ENCODE peak calls at places on chromosomes 11 and 22, in nine cellular contexts. G, P, A, V, L, E, Z, S and T are unnamed samples.

GRCh38 chr11:6418958-6419611 is at the start of gene APBB1:
- DNase-seq in G (peak; percentile 81), P (peak; percentile 86), A (peak; percentile 56), V (peak; percentile 47), L (no peak), E (peak; percentile 67), Z (peak; percentile 48), S (no peak), T (peak; percentile 88)

GRCh38 chr11:14578551-14578956 is 58.4 kb upstream of the PSMA1 start:
- DNase-seq in G (peak; percentile 80), P (no peak), A (peak; percentile 30), V (peak; percentile 54), L (peak; percentile 76), E (peak; percentile 46), Z (peak; percentile 54), S (no peak), T (no peak)

GRCh38 chr22:30889268-30889995 is 79.1 kb downstream of the MORC2 start:
- DNase-seq in G (no peak), P (no peak), A (no peak), V (no peak), L (no peak), E (no peak), Z (no peak), S (no peak), T (peak; percentile 5)

GRCh38 chr11:132631956-132632355 is 900.3 kb downstream of the OPCML start:
- DNase-seq in G (no peak), P (peak; percentile 55), A (no peak), V (no peak), L (no peak), E (no peak), Z (peak; percentile 8), S (no peak), T (no peak)

GRCh38 chr22:24423519-24424000 is 3.8 kb upstream of the ADORA2A start:
- DNase-seq in G (peak; percentile 74), P (peak; percentile 71), A (peak; percentile 63), V (no peak), L (no peak), E (peak; percentile 73), Z (no peak), S (no peak), T (no peak)

GRCh38 chr11:13745165-13745564 is 76.7 kb downstream of the FAR1 start:
- DNase-seq in G (no peak), P (peak; percentile 37), A (no peak), V (no peak), L (no peak), E (no peak), Z (peak; percentile 2), S (no peak), T (no peak)

GRCh38 chr11:73277467-73277866 is 5.3 kb downstream of the P2RY6 start:
- DNase-seq in G (no peak), P (no peak), A (no peak), V (no peak), L (no peak), E (no peak), Z (no peak), S (no peak), T (no peak)

GRCh38 chr11:17865765-17866428 is 131.3 kb downstream of the KCNC1 start:
- DNase-seq in G (no peak), P (peak; percentile 3), A (no peak), V (no peak), L (no peak), E (no peak), Z (peak; percentile 70), S (no peak), T (no peak)

GRCh38 chr22:30186048-30186447 is 60.5 kb downstream of the LIF start:
- DNase-seq in G (no peak), P (no peak), A (no peak), V (no peak), L (no peak), E (no peak), Z (no peak), S (no peak), T (no peak)

GRCh38 chr11:118175031-118175531 is 1.4 kb downstream of the SCN2B start:
- DNase-seq in G (no peak), P (peak; percentile 47), A (no peak), V (no peak), L (no peak), E (no peak), Z (peak; percentile 62), S (peak; percentile 99), T (no peak)

GRCh38 chr22:24134090-24134846 is 47.0 kb upstream of the SUSD2 start:
- DNase-seq in G (no peak), P (no peak), A (no peak), V (no peak), L (no peak), E (peak; percentile 34), Z (no peak), S (no peak), T (no peak)

GRCh38 chr22:21042978-21043855 is 2.5 kb upstream of the LRRC74B start:
- DNase-seq in G (no peak), P (peak; percentile 42), A (no peak), V (no peak), L (no peak), E (no peak), Z (no peak), S (peak; percentile 39), T (no peak)

GRCh38 chr11:12693075-12693473 is 18.9 kb downstream of the TEAD1 start:
- DNase-seq in G (no peak), P (peak; percentile 47), A (no peak), V (no peak), L (no peak), E (no peak), Z (no peak), S (no peak), T (no peak)

GRCh38 chr11:15591112-15591537 is 476.4 kb downstream of the INSC start:
- DNase-seq in G (no peak), P (no peak), A (no peak), V (no peak), L (no peak), E (no peak), Z (no peak), S (no peak), T (no peak)

GRCh38 chr22:20243545-20244249 is 24.4 kb downstream of the RTN4R start:
- DNase-seq in G (peak; percentile 44), P (peak; percentile 81), A (peak; percentile 78), V (peak; percentile 55), L (no peak), E (peak; percentile 35), Z (peak; percentile 71), S (no peak), T (no peak)

GRCh38 chr11:1497600-1497999 is 11.0 kb upstream of the MOB2 start:
- DNase-seq in G (no peak), P (no peak), A (no peak), V (no peak), L (no peak), E (no peak), Z (no peak), S (no peak), T (no peak)

GRCh38 chr11:692824-693414 is 2.1 kb downstream of the DEAF1 start:
- DNase-seq in G (no peak), P (no peak), A (no peak), V (no peak), L (no peak), E (no peak), Z (no peak), S (no peak), T (no peak)

GRCh38 chr11:29135504-29135903 is 881.3 kb downstream of the KCNA4 start:
- DNase-seq in G (no peak), P (peak; percentile 75), A (no peak), V (peak; percentile 23), L (no peak), E (no peak), Z (peak; percentile 80), S (no peak), T (no peak)

GRCh38 chr11:10529279-10529678 is 11.7 kb downstream of the RNF141 start:
- DNase-seq in G (no peak), P (peak; percentile 53), A (no peak), V (no peak), L (no peak), E (no peak), Z (peak; percentile 78), S (peak; percentile 54), T (no peak)
- H3K4me3 ChIP-seq in G (no peak overlapping the region), P (no peak overlapping the region), A (no peak overlapping the region), V (no peak overlapping the region), L (no peak overlapping the region), E (no peak overlapping the region), Z (no peak overlapping the region), S (no peak overlapping the region), T (no peak overlapping the region)

GRCh38 chr11:75896843-75897419 is 81.9 kb downstream of the UVRAG start:
- DNase-seq in G (peak; percentile 57), P (peak; percentile 68), A (no peak), V (no peak), L (peak; percentile 21), E (no peak), Z (peak; percentile 55), S (peak; percentile 64), T (no peak)
- H3K4me3 ChIP-seq in G (no peak overlapping the region), P (no peak overlapping the region), A (no peak overlapping the region), V (no peak overlapping the region), L (no peak overlapping the region), E (no peak overlapping the region), Z (no peak overlapping the region), S (no peak overlapping the region), T (no peak overlapping the region)

GRCh38 chr22:27507066-27507715 is 294.4 kb downstream of the MN1 start:
- DNase-seq in G (no peak), P (peak; percentile 21), A (no peak), V (no peak), L (no peak), E (peak; percentile 31), Z (no peak), S (no peak), T (no peak)
- H3K4me3 ChIP-seq in G (no peak overlapping the region), P (no peak overlapping the region), A (no peak overlapping the region), V (no peak overlapping the region), L (no peak overlapping the region), E (no peak overlapping the region), Z (no peak overlapping the region), S (no peak overlapping the region), T (no peak overlapping the region)

GRCh38 chr11:62925308-62925707 is 4.1 kb upstream of the CHRM1 start:
- DNase-seq in G (no peak), P (no peak), A (no peak), V (no peak), L (no peak), E (no peak), Z (no peak), S (peak; percentile 64), T (no peak)
- H3K4me3 ChIP-seq in G (no peak overlapping the region), P (no peak overlapping the region), A (no peak overlapping the region), V (no peak overlapping the region), L (no peak overlapping the region), E (no peak overlapping the region), Z (no peak overlapping the region), S (no peak overlapping the region), T (no peak overlapping the region)